ENCODE peak calls at places on chromosomes 7 and 10, in five cellular contexts. One of them, this sample, is unnamed.

GRCh38 chr7:112173214-112173905 is 32.8 kb downstream of the DOCK4 start:
- DNase-seq in Calu3: no peak
- DNase-seq in choroid plexus epithelial cell: no peak
- DNase-seq in suprapubic skin: no peak
- DNase-seq in GM10248: no peak
- DNase-seq in this sample: no peak

GRCh38 chr7:100825215-100825671 is 2.1 kb downstream of the EPHB4 start:
- DNase-seq in Calu3: no peak
- DNase-seq in choroid plexus epithelial cell: peak
- DNase-seq in suprapubic skin: no peak
- DNase-seq in GM10248: no peak
- DNase-seq in this sample: no peak

GRCh38 chr7:7969306-7970112 is 913 bp downstream of the GLCCI1 start:
- DNase-seq in Calu3: peak
- DNase-seq in choroid plexus epithelial cell: peak
- DNase-seq in suprapubic skin: no peak
- DNase-seq in GM10248: peak
- DNase-seq in this sample: peak

GRCh38 chr10:92829042-92829785 is 19.1 kb upstream of the EXOC6 start:
- DNase-seq in Calu3: no peak
- DNase-seq in choroid plexus epithelial cell: no peak
- DNase-seq in suprapubic skin: no peak
- DNase-seq in GM10248: no peak
- DNase-seq in this sample: no peak

GRCh38 chr7:40200791-40201190 is 66.0 kb downstream of the SUGCT start:
- DNase-seq in Calu3: no peak
- DNase-seq in choroid plexus epithelial cell: peak
- DNase-seq in suprapubic skin: no peak
- DNase-seq in GM10248: no peak
- DNase-seq in this sample: peak

GRCh38 chr10:178208-178607 is 43.0 kb downstream of the ZMYND11 start:
- DNase-seq in Calu3: no peak
- DNase-seq in choroid plexus epithelial cell: peak
- DNase-seq in suprapubic skin: no peak
- DNase-seq in GM10248: no peak
- DNase-seq in this sample: peak

GRCh38 chr10:34721201-34721840 is 93.8 kb downstream of the PARD3 start:
- DNase-seq in Calu3: peak
- DNase-seq in choroid plexus epithelial cell: peak
- DNase-seq in suprapubic skin: no peak
- DNase-seq in GM10248: no peak
- DNase-seq in this sample: peak

GRCh38 chr7:142482899-142483658 is 225.2 kb upstream of the PRSS58 start:
- DNase-seq in Calu3: peak
- DNase-seq in choroid plexus epithelial cell: peak
- DNase-seq in suprapubic skin: no peak
- DNase-seq in GM10248: peak
- DNase-seq in this sample: peak

GRCh38 chr10:89159761-89160160 is 47.4 kb downstream of the CH25H start:
- DNase-seq in Calu3: no peak
- DNase-seq in choroid plexus epithelial cell: no peak
- DNase-seq in suprapubic skin: no peak
- DNase-seq in GM10248: no peak
- DNase-seq in this sample: no peak

GRCh38 chr7:56074371-56074791 is 10.3 kb downstream of the SUMF2 start:
- DNase-seq in Calu3: peak
- DNase-seq in choroid plexus epithelial cell: peak
- DNase-seq in suprapubic skin: peak
- DNase-seq in GM10248: peak
- DNase-seq in this sample: peak